ENCODE peak calls at places on chromosomes 12 and 14, in four cellular contexts. One of them, this sample, is unnamed.
A peak's percentile ranks its signal among the peaks of the same experiment; 100 is the strongest.

GRCh38 chr14:61179061-61179675 is 102.0 kb downstream of the TMEM30B start:
- DNase-seq in natural killer cell: no peak
- DNase-seq in neural crest cell: no peak
- DNase-seq in nephron progenitor cell: no peak
- DNase-seq in this sample: no peak

GRCh38 chr12:90729741-90730140 is 225.2 kb downstream of the CCER1 start:
- DNase-seq in natural killer cell: no peak
- DNase-seq in nephron progenitor cell: no peak
- DNase-seq in neural crest cell: no peak
- DNase-seq in this sample: no peak

GRCh38 chr12:69511870-69512269 is 41.7 kb downstream of the FRS2 start:
- DNase-seq in nephron progenitor cell: no peak
- DNase-seq in natural killer cell: no peak
- DNase-seq in neural crest cell: no peak
- DNase-seq in this sample: no peak

GRCh38 chr14:51862171-51862838 is 1.9 kb downstream of the GNG2 start:
- DNase-seq in neural crest cell: no peak
- DNase-seq in natural killer cell: no peak
- DNase-seq in nephron progenitor cell: no peak
- DNase-seq in this sample: no peak

GRCh38 chr12:117685115-117685926 is 283.5 kb downstream of the KSR2 start:
- DNase-seq in neural crest cell: no peak
- DNase-seq in natural killer cell: no peak
- DNase-seq in nephron progenitor cell: peak; percentile 74
- DNase-seq in this sample: no peak

GRCh38 chr12:6745751-6746525 is 7.0 kb downstream of the MLF2 start:
- DNase-seq in neural crest cell: no peak
- DNase-seq in natural killer cell: no peak
- DNase-seq in nephron progenitor cell: no peak
- DNase-seq in this sample: no peak

GRCh38 chr14:74515891-74516412 is 22.4 kb downstream of the ISCA2 start:
- DNase-seq in neural crest cell: no peak
- DNase-seq in natural killer cell: no peak
- DNase-seq in nephron progenitor cell: no peak
- DNase-seq in this sample: no peak

GRCh38 chr12:82124711-82125110 is 233.5 kb downstream of the CCDC59 start:
- DNase-seq in natural killer cell: no peak
- DNase-seq in neural crest cell: no peak
- DNase-seq in nephron progenitor cell: no peak
- DNase-seq in this sample: no peak

GRCh38 chr14:90871605-90872233 is 55.5 kb upstream of the TTC7B start:
- DNase-seq in neural crest cell: no peak
- DNase-seq in nephron progenitor cell: no peak
- DNase-seq in natural killer cell: no peak
- DNase-seq in this sample: no peak

GRCh38 chr14:65250162-65250495 is 147.8 kb upstream of the MAX start:
- DNase-seq in natural killer cell: no peak
- DNase-seq in nephron progenitor cell: no peak
- DNase-seq in neural crest cell: no peak
- DNase-seq in this sample: no peak

GRCh38 chr12:91181053-91181452 is 1.6 kb downstream of the DCN start:
- DNase-seq in nephron progenitor cell: no peak
- DNase-seq in natural killer cell: no peak
- DNase-seq in neural crest cell: no peak
- DNase-seq in this sample: no peak

GRCh38 chr12:23906329-23906728 is 43.1 kb downstream of the SOX5 start:
- DNase-seq in natural killer cell: no peak
- DNase-seq in neural crest cell: peak; percentile 37
- DNase-seq in nephron progenitor cell: peak; percentile 23
- DNase-seq in this sample: no peak

GRCh38 chr14:47269788-47270492 is 405.5 kb downstream of the MDGA2 start:
- DNase-seq in natural killer cell: no peak
- DNase-seq in neural crest cell: no peak
- DNase-seq in nephron progenitor cell: no peak
- DNase-seq in this sample: no peak

GRCh38 chr14:103629503-103630121 is 601 bp downstream of the KLC1 start:
- DNase-seq in neural crest cell: peak; percentile 47
- DNase-seq in nephron progenitor cell: peak; percentile 72
- DNase-seq in natural killer cell: peak; percentile 41
- DNase-seq in this sample: peak; percentile 24

GRCh38 chr14:34926552-34926951 is 51.4 kb upstream of the BAZ1A start:
- DNase-seq in nephron progenitor cell: no peak
- DNase-seq in neural crest cell: no peak
- DNase-seq in natural killer cell: no peak
- DNase-seq in this sample: no peak

GRCh38 chr14:68363401-68363800 is 429.5 kb downstream of the ZFP36L1 start:
- DNase-seq in neural crest cell: peak; percentile 26
- DNase-seq in nephron progenitor cell: peak; percentile 33
- DNase-seq in natural killer cell: no peak
- DNase-seq in this sample: no peak
- TF ChIP-seq CTCF in neural crest cell: no peak
- TF ChIP-seq CTCF in nephron progenitor cell: peak; percentile 9
- TF ChIP-seq CTCF in natural killer cell: no peak
- TF ChIP-seq CTCF in this sample: peak; percentile 29

DNA sequence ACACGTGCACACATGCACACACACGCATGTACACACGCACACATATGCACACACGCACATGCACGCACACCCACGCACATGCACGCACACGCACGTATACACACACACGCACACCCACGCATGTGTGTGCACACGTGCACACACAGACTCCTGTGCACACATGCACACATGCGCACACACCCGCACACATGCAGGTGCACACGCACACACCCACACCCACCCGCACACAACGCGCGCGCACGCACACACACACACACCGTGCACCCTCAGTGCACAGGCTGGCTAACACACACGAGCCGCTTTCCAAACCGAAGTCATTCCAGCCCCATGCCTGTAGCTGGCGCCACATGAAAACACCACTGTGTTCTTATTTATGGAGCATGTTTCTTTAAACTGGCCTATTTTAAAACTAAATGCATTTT is 45.3 kb downstream of the GALNT9 start:
- DNase-seq in natural killer cell: no peak
- DNase-seq in neural crest cell: no peak
- DNase-seq in nephron progenitor cell: no peak
- DNase-seq in this sample: no peak
- TF ChIP-seq CTCF in natural killer cell: no peak
- TF ChIP-seq CTCF in neural crest cell: peak; percentile 40
- TF ChIP-seq CTCF in nephron progenitor cell: peak; percentile 26
- TF ChIP-seq CTCF in this sample: peak; percentile 34

GRCh38 chr12:49609875-49610154 is 4.4 kb upstream of the FAM186B start:
- DNase-seq in nephron progenitor cell: no peak
- DNase-seq in natural killer cell: no peak
- DNase-seq in neural crest cell: no peak
- DNase-seq in this sample: no peak
- TF ChIP-seq CTCF in nephron progenitor cell: no peak
- TF ChIP-seq CTCF in natural killer cell: no peak
- TF ChIP-seq CTCF in neural crest cell: no peak
- TF ChIP-seq CTCF in this sample: no peak

GRCh38 chr12:22042981-22043669 is 2.9 kb upstream of the CMAS start:
- DNase-seq in neural crest cell: no peak
- DNase-seq in nephron progenitor cell: no peak
- DNase-seq in natural killer cell: no peak
- DNase-seq in this sample: no peak
- TF ChIP-seq CTCF in neural crest cell: no peak
- TF ChIP-seq CTCF in nephron progenitor cell: no peak
- TF ChIP-seq CTCF in natural killer cell: no peak
- TF ChIP-seq CTCF in this sample: no peak

GRCh38 chr12:107417004-107417403 is 268.6 kb upstream of the PWP1 start:
- DNase-seq in nephron progenitor cell: no peak
- DNase-seq in neural crest cell: no peak
- DNase-seq in natural killer cell: no peak
- DNase-seq in this sample: no peak

GRCh38 chr12:107411792-107412535 is 273.6 kb upstream of the PWP1 start:
- DNase-seq in natural killer cell: no peak
- DNase-seq in neural crest cell: no peak
- DNase-seq in nephron progenitor cell: no peak
- DNase-seq in this sample: no peak

GRCh38 chr12:107415066-107415465 is 270.5 kb upstream of the PWP1 start:
- DNase-seq in nephron progenitor cell: no peak
- DNase-seq in natural killer cell: no peak
- DNase-seq in neural crest cell: no peak
- DNase-seq in this sample: no peak

GRCh38 chr12:107418976-107419375 is 266.6 kb upstream of the PWP1 start:
- DNase-seq in natural killer cell: no peak
- DNase-seq in neural crest cell: no peak
- DNase-seq in nephron progenitor cell: no peak
- DNase-seq in this sample: no peak

DNA sequence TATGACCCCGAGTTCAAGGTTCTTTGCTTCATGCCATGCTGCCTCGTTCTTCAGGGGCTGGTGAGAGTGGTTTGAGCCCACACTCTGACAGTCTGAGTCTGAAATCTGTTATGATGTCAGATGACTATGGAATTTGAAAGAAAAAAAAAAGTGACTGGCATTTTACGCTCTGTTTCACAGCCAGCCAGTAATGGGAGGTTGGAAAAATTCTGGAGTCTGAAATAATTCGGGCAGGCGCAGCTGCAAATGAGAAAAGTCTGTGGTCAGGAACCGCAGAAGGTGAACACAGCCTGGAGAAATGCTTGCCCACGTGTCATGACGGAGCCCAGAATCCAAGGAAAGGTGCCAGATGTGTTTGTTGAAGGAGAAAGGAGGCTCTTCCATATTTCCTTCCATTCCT is 269.8 kb upstream of the PWP1 start:
- DNase-seq in neural crest cell: no peak
- DNase-seq in nephron progenitor cell: no peak
- DNase-seq in natural killer cell: no peak
- DNase-seq in this sample: no peak
- TF ChIP-seq CTCF in neural crest cell: no peak
- TF ChIP-seq CTCF in nephron progenitor cell: no peak
- TF ChIP-seq CTCF in natural killer cell: no peak
- TF ChIP-seq CTCF in this sample: no peak

GRCh38 chr12:20792971-20793370 is 17.5 kb upstream of the SLCO1B3 start:
- DNase-seq in neural crest cell: no peak
- DNase-seq in nephron progenitor cell: no peak
- DNase-seq in natural killer cell: no peak
- DNase-seq in this sample: no peak

GRCh38 chr12:20800160-20800559 is 10.3 kb upstream of the SLCO1B3 start:
- DNase-seq in natural killer cell: no peak
- DNase-seq in neural crest cell: no peak
- DNase-seq in nephron progenitor cell: no peak
- DNase-seq in this sample: no peak

GRCh38 chr12:20801035-20801434 is 9.5 kb upstream of the SLCO1B3 start:
- DNase-seq in nephron progenitor cell: no peak
- DNase-seq in neural crest cell: no peak
- DNase-seq in natural killer cell: no peak
- DNase-seq in this sample: no peak

GRCh38 chr12:20798561-20798960 is 11.9 kb upstream of the SLCO1B3 start:
- DNase-seq in neural crest cell: no peak
- DNase-seq in natural killer cell: no peak
- DNase-seq in nephron progenitor cell: no peak
- DNase-seq in this sample: no peak
- TF ChIP-seq CTCF in neural crest cell: peak; percentile 69
- TF ChIP-seq CTCF in natural killer cell: no peak
- TF ChIP-seq CTCF in nephron progenitor cell: no peak
- TF ChIP-seq CTCF in this sample: peak; percentile 64

GRCh38 chr14:68718033-68718725 is 74.7 kb downstream of the ZFP36L1 start:
- DNase-seq in neural crest cell: no peak
- DNase-seq in natural killer cell: no peak
- DNase-seq in nephron progenitor cell: no peak
- DNase-seq in this sample: no peak
- TF ChIP-seq CTCF in neural crest cell: peak; percentile 49
- TF ChIP-seq CTCF in natural killer cell: peak; percentile 16
- TF ChIP-seq CTCF in nephron progenitor cell: no peak
- TF ChIP-seq CTCF in this sample: peak; percentile 42

DNA sequence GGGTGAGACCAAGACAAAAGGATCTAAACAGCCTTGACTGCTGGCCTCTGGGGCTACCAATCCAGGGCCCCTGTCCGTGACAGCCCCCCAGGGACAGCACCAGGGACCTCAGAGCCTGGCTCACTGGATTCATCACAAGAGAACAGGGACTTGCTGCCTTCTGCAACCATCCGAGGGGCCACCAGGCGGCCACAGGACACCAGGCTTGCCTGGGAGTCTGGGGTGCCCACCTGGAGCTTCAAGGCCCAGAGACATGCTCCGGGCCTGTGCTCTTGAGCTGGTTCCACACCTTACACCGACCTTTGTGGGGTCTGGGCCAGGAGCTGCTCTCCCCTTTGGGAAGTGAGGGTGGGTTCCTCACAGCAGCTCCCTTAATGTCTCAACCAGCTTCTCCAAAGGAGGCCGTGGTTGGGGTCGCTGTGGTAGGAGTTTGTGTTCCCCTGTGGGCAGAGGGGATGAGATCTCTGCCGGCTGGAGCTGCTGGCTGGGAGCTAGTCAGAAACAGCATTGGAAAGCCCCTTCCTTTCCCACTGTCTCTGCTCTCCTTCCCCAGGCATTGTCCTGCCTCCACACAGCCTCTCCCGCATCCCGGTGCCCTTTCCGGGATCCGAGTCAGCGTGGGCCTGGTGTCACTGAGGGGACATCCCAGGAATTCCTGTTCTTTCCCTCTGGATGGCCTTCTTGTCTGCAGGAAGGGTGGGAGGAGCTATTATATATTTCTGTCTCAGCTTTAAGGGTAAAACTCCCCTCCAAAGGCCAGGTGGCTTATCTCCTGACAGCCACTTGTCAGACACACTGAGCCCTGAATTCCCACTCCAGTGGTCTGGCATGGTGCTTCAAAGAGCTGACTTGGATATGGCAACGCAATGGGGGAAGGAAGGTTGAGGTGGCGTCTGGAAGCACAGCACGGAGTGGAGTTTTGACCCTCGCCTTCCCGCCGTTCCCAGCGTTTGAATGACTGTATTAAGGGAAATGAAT is 5.1 kb upstream of the PAPLN start:
- DNase-seq in natural killer cell: no peak
- DNase-seq in nephron progenitor cell: peak; percentile 51
- DNase-seq in neural crest cell: no peak
- DNase-seq in this sample: no peak
- TF ChIP-seq CTCF in natural killer cell: no peak
- TF ChIP-seq CTCF in nephron progenitor cell: peak; percentile 50
- TF ChIP-seq CTCF in neural crest cell: peak; percentile 44
- TF ChIP-seq CTCF in this sample: peak; percentile 65

GRCh38 chr14:102139248-102140026 is at the start of gene WDR20:
- DNase-seq in nephron progenitor cell: peak; percentile 99
- DNase-seq in natural killer cell: peak; percentile 95
- DNase-seq in neural crest cell: peak; percentile 98
- DNase-seq in this sample: peak; percentile 100
- TF ChIP-seq CTCF in nephron progenitor cell: no peak
- TF ChIP-seq CTCF in natural killer cell: no peak
- TF ChIP-seq CTCF in neural crest cell: no peak
- TF ChIP-seq CTCF in this sample: no peak

GRCh38 chr14:66507722-66508546 is at the start of gene GPHN:
- DNase-seq in nephron progenitor cell: peak; percentile 91
- DNase-seq in natural killer cell: peak; percentile 70
- DNase-seq in neural crest cell: peak; percentile 85
- DNase-seq in this sample: peak; percentile 85
- TF ChIP-seq CTCF in nephron progenitor cell: no peak
- TF ChIP-seq CTCF in natural killer cell: no peak
- TF ChIP-seq CTCF in neural crest cell: peak; percentile 39
- TF ChIP-seq CTCF in this sample: no peak